ENCODE peak calls at places on chromosomes 7 and 10, in six cellular contexts. D is HEK293T, C is HS-5, Q is GM23338, H is amygdala, Y is iris pigment epithelial cell. X is an unnamed sample.

GRCh38 chr10:132687181-132687892 is 98.6 kb downstream of the NKX6-2 start:
- DNase-seq in D (no peak), C (no peak), Q (no peak), H (no peak), Y (no peak), X (no peak)

GRCh38 chr7:16695621-16696237 is 49.7 kb downstream of the BZW2 start:
- DNase-seq in D (peak; percentile 42), C (peak; percentile 53), Q (peak; percentile 65), H (no peak), Y (peak; percentile 72), X (no peak)

GRCh38 chr7:32892521-32893224 is 1.1 kb upstream of the KBTBD2 start:
- DNase-seq in D (peak; percentile 25), C (peak; percentile 74), Q (peak; percentile 63), H (peak; percentile 82), Y (peak; percentile 68), X (no peak)

GRCh38 chr10:14040787-14041631 is 289.7 kb downstream of the FRMD4A start:
- DNase-seq in D (no peak), C (no peak), Q (no peak), H (no peak), Y (no peak), X (no peak)

GRCh38 chr7:66202380-66202779 is 2.8 kb upstream of the TPST1 start:
- DNase-seq in D (no peak), C (no peak), Q (no peak), H (no peak), Y (no peak), X (no peak)

GRCh38 chr10:70775679-70776454 is 9.3 kb downstream of the TBATA start:
- DNase-seq in D (no peak), C (no peak), Q (no peak), H (no peak), Y (no peak), X (no peak)

GRCh38 chr10:118210276-118210675 is 131.8 kb downstream of the FAM204A start:
- DNase-seq in D (no peak), C (no peak), Q (no peak), H (no peak), Y (peak; percentile 19), X (no peak)

GRCh38 chr10:42638053-42638820 is at the start of gene ZNF33B:
- DNase-seq in D (peak; percentile 87), C (peak; percentile 86), Q (peak; percentile 94), H (peak; percentile 91), Y (peak; percentile 93), X (peak; percentile 41)

GRCh38 chr10:60669491-60669890 is 108.8 kb upstream of the CDK1 start:
- DNase-seq in D (no peak), C (no peak), Q (no peak), H (no peak), Y (no peak), X (no peak)

GRCh38 chr7:156222151-156222550 is 409.9 kb upstream of the SHH start:
- DNase-seq in D (no peak), C (no peak), Q (no peak), H (no peak), Y (no peak), X (no peak)

GRCh38 chr7:6228363-6228762 is 44.1 kb downstream of the CYTH3 start:
- DNase-seq in D (peak; percentile 22), C (no peak), Q (peak; percentile 30), H (no peak), Y (no peak), X (no peak)

GRCh38 chr10:46557319-46558140 is 1.1 kb upstream of the GPRIN2 start:
- DNase-seq in D (no peak), C (no peak), Q (peak; percentile 77), H (no peak), Y (no peak), X (no peak)

GRCh38 chr10:46308113-46308415 is 21.3 kb downstream of the ANTXRL start:
- DNase-seq in D (no peak), C (no peak), Q (no peak), H (no peak), Y (no peak), X (no peak)

GRCh38 chr10:43201545-43202131 is 63.4 kb downstream of the CSGALNACT2 start:
- DNase-seq in D (no peak), C (no peak), Q (no peak), H (no peak), Y (no peak), X (no peak)

GRCh38 chr10:78527296-78527695 is 493.6 kb downstream of the RPS24 start:
- DNase-seq in D (no peak), C (no peak), Q (no peak), H (no peak), Y (no peak), X (no peak)

GRCh38 chr10:132366499-132366898 is 30.5 kb upstream of the PWWP2B start:
- DNase-seq in D (no peak), C (no peak), Q (no peak), H (no peak), Y (no peak), X (no peak)

GRCh38 chr10:94077042-94077441 is 83.3 kb downstream of the PLCE1 start:
- DNase-seq in D (no peak), C (no peak), Q (no peak), H (no peak), Y (no peak), X (no peak)

GRCh38 chr7:30206466-30206865 is 71.7 kb downstream of the MTURN start:
- DNase-seq in D (no peak), C (peak; percentile 33), Q (peak; percentile 10), H (no peak), Y (peak; percentile 27), X (no peak)

GRCh38 chr7:4129481-4130122 is 552.5 kb upstream of the FOXK1 start:
- DNase-seq in D (no peak), C (no peak), Q (peak; percentile 32), H (peak; percentile 40), Y (no peak), X (no peak)

GRCh38 chr7:30468791-30469190 is 9.8 kb downstream of the NOD1 start:
- DNase-seq in D (no peak), C (no peak), Q (no peak), H (no peak), Y (peak; percentile 82), X (no peak)

GRCh38 chr7:22867589-22867988 is 44.9 kb upstream of the TOMM7 start:
- DNase-seq in D (no peak), C (no peak), Q (no peak), H (no peak), Y (no peak), X (no peak)

GRCh38 chr7:18119985-18120384 is 92.3 kb upstream of the PRPS1L1 start:
- DNase-seq in D (no peak), C (no peak), Q (peak; percentile 53), H (no peak), Y (peak; percentile 11), X (no peak)

GRCh38 chr10:113476191-113476590 is 76.7 kb upstream of the HABP2 start:
- DNase-seq in D (no peak), C (no peak), Q (no peak), H (peak; percentile 14), Y (no peak), X (no peak)

GRCh38 chr10:75740541-75740940 is 309.1 kb downstream of the LRMDA start:
- DNase-seq in D (no peak), C (no peak), Q (no peak), H (no peak), Y (no peak), X (no peak)

GRCh38 chr7:16627236-16627635 is 18.3 kb downstream of the ANKMY2 start:
- DNase-seq in D (no peak), C (no peak), Q (no peak), H (no peak), Y (peak; percentile 73), X (no peak)

GRCh38 chr7:131255242-131255641 is 72.4 kb upstream of the MKLN1 start:
- DNase-seq in D (no peak), C (no peak), Q (no peak), H (no peak), Y (no peak), X (no peak)

GRCh38 chr10:58645762-58646161 is 133.1 kb downstream of the BICC1 start:
- DNase-seq in D (no peak), C (no peak), Q (no peak), H (no peak), Y (no peak), X (no peak)

GRCh38 chr7:139738101-139738489 is 39.7 kb downstream of the HIPK2 start:
- DNase-seq in D (no peak), C (no peak), Q (no peak), H (peak; percentile 54), Y (peak; percentile 79), X (no peak)

GRCh38 chr7:149277871-149278270 is 15.9 kb downstream of the ZNF783 start:
- DNase-seq in D (no peak), C (no peak), Q (no peak), H (no peak), Y (no peak), X (no peak)

GRCh38 chr10:49781247-49781646 is 19.1 kb upstream of the OGDHL start:
- DNase-seq in D (no peak), C (no peak), Q (no peak), H (no peak), Y (peak; percentile 47), X (no peak)

GRCh38 chr7:150428671-150429451 is 21.6 kb upstream of the GIMAP8 start:
- DNase-seq in D (no peak), C (peak; percentile 69), Q (peak; percentile 41), H (peak; percentile 11), Y (peak; percentile 55), X (peak; percentile 59)

GRCh38 chr10:78299861-78300453 is 266.3 kb downstream of the RPS24 start:
- DNase-seq in D (no peak), C (no peak), Q (no peak), H (no peak), Y (no peak), X (no peak)

GRCh38 chr10:15781381-15781960 is 61.7 kb upstream of the ITGA8 start:
- DNase-seq in D (no peak), C (no peak), Q (no peak), H (no peak), Y (no peak), X (no peak)

X was measured in AG04449.